ENCODE peak calls at places on chromosome 6, in four cellular contexts. V, G, D and R are unnamed samples.

GRCh38 chr6:97312241-97312640 is 29.2 kb upstream of the MMS22L start:
- DNase-seq in D (no peak), G (no peak), V (no peak), R (no peak)

GRCh38 chr6:130900913-130901312 is 73.7 kb downstream of the SMLR1 start:
- DNase-seq in D (no peak), G (no peak), V (peak; percentile 13), R (peak; percentile 10)

GRCh38 chr6:34465551-34466241 is at the start of gene PACSIN1:
- DNase-seq in G (peak; percentile 77), V (no peak), D (no peak), R (no peak)

GRCh38 chr6:28373925-28374324 is 24.2 kb downstream of the ZKSCAN3 start:
- DNase-seq in V (no peak), G (no peak), D (no peak), R (no peak)

GRCh38 chr6:26175428-26176181 is 88.4 kb downstream of the HFE start:
- DNase-seq in V (peak; percentile 40), D (no peak), G (peak; percentile 64), R (peak; percentile 10)

GRCh38 chr6:52362443-52363221 is 681 bp downstream of the PAQR8 start:
- DNase-seq in V (peak; percentile 37), G (peak; percentile 68), D (no peak), R (no peak)

GRCh38 chr6:137873273-137873762 is 6.3 kb downstream of the TNFAIP3 start:
- DNase-seq in V (no peak), G (peak; percentile 64), D (no peak), R (no peak)

GRCh38 chr6:41546866-41547798 is 951 bp downstream of the FOXP4 start:
- DNase-seq in D (no peak), V (peak; percentile 33), G (peak; percentile 54), R (no peak)

GRCh38 chr6:115972679-115973078 is 88.0 kb downstream of the FRK start:
- DNase-seq in G (no peak), D (no peak), V (no peak), R (no peak)

GRCh38 chr6:39092124-39092523 is 22.9 kb downstream of the SAYSD1 start:
- DNase-seq in G (no peak), V (no peak), D (no peak), R (no peak)

GRCh38 chr6:16600026-16600425 is 161.2 kb downstream of the ATXN1 start:
- DNase-seq in V (no peak), G (no peak), D (no peak), R (no peak)

GRCh38 chr6:19301980-19302379 is 535.2 kb upstream of the ID4 start:
- DNase-seq in G (no peak), V (peak; percentile 38), D (no peak), R (no peak)

GRCh38 chr6:9126845-9127560 is 691.7 kb upstream of the SLC35B3 start:
- DNase-seq in G (no peak), V (peak; percentile 57), D (no peak), R (peak; percentile 78)

GRCh38 chr6:39225946-39226437 is 3.3 kb downstream of the KCNK5 start:
- DNase-seq in D (no peak), V (no peak), G (no peak), R (no peak)

GRCh38 chr6:40588480-40588879 is 1.3 kb upstream of the LRFN2 start:
- DNase-seq in D (no peak), V (no peak), G (no peak), R (no peak)

GRCh38 chr6:147660334-147661311 is 152.1 kb downstream of the SAMD5 start:
- DNase-seq in D (no peak), G (no peak), V (no peak), R (no peak)

GRCh38 chr6:139230421-139230840 is 61.4 kb downstream of the TXLNB start:
- DNase-seq in G (no peak), V (no peak), D (no peak), R (no peak)

GRCh38 chr6:157755032-157755751 is 67.9 kb upstream of the SNX9 start:
- DNase-seq in G (no peak), D (no peak), V (no peak), R (no peak)

GRCh38 chr6:166476634-166477215 is 94.0 kb upstream of the MPC1 start:
- DNase-seq in D (no peak), G (no peak), V (no peak), R (no peak)

GRCh38 chr6:160258346-160259142 is at the start of gene SLC22A2:
- DNase-seq in V (no peak), D (no peak), G (no peak), R (no peak)

GRCh38 chr6:319177-320131 is 27.2 kb downstream of the DUSP22 start:
- DNase-seq in G (peak; percentile 86), D (no peak), V (no peak), R (no peak)

GRCh38 chr6:168884646-168885086 is 369.0 kb downstream of the THBS2 start:
- DNase-seq in G (peak; percentile 57), V (peak; percentile 77), D (peak; percentile 59), R (no peak)

GRCh38 chr6:78942451-78942850 is 75.1 kb downstream of the IRAK1BP1 start:
- DNase-seq in D (no peak), V (no peak), G (no peak), R (no peak)

GRCh38 chr6:68738039-68738438 is 103.0 kb downstream of the ADGRB3 start:
- DNase-seq in D (no peak), G (no peak), V (no peak), R (no peak)

GRCh38 chr6:97026298-97026697 is 101.8 kb downstream of the KLHL32 start:
- DNase-seq in D (no peak), G (no peak), V (no peak), R (no peak)

GRCh38 chr6:26331809-26332226 is 33.2 kb upstream of the BTN3A2 start:
- DNase-seq in G (no peak), D (peak; percentile 26), V (no peak), R (no peak)

GRCh38 chr6:130625825-130626500 is 201.2 kb upstream of the SMLR1 start:
- DNase-seq in G (peak; percentile 33), V (peak; percentile 68), D (no peak), R (no peak)

GRCh38 chr6:15800821-15801617 is 138.2 kb upstream of the DTNBP1 start:
- DNase-seq in D (no peak), V (no peak), G (no peak), R (no peak)

GRCh38 chr6:19279137-19279747 is 557.9 kb upstream of the ID4 start:
- DNase-seq in V (no peak), D (no peak), G (no peak), R (no peak)

GRCh38 chr6:26447257-26447656 is 7.0 kb downstream of the BTN3A3 start:
- DNase-seq in D (no peak), V (no peak), G (no peak), R (no peak)

GRCh38 chr6:24546432-24546831 is 51.7 kb downstream of the ALDH5A1 start:
- DNase-seq in D (no peak), V (no peak), G (no peak), R (no peak)

GRCh38 chr6:138956244-138956924 is 31.7 kb downstream of the REPS1 start:
- DNase-seq in G (no peak), V (no peak), D (no peak), R (no peak)

GRCh38 chr6:165663736-165664552 is 903 bp upstream of the PDE10A start:
- DNase-seq in V (no peak), D (no peak), G (peak; percentile 40), R (no peak)

GRCh38 chr6:1757133-1757532 is 147.4 kb downstream of the FOXC1 start:
- DNase-seq in D (no peak), V (no peak), G (no peak), R (no peak)

GRCh38 chr6:109351231-109352132 is 30.8 kb downstream of the CD164 start:
- DNase-seq in V (no peak), D (no peak), G (no peak), R (no peak)

GRCh38 chr6:149453597-149454340 is 31.0 kb downstream of the ZC3H12D start:
- DNase-seq in G (no peak), D (no peak), V (no peak), R (no peak)

GRCh38 chr6:125020385-125020784 is 58.1 kb downstream of the RNF217 start:
- DNase-seq in D (no peak), V (no peak), G (no peak), R (no peak)

GRCh38 chr6:14521141-14521540 is 403.6 kb downstream of the CD83 start:
- DNase-seq in V (no peak), G (no peak), D (no peak), R (no peak)